ENCODE peak calls at places on chromosomes 5 and 9, in four cellular contexts. G is astrocyte of the hippocampus; N is CD8-positive, alpha-beta T cell; O is AG08395. V is an unnamed sample.

GRCh38 chr5:134530375-134531077 is 5.1 kb downstream of the JADE2 start:
- DNase-seq in G (peak), N (no peak), O (no peak), V (no peak)

GRCh38 chr9:105468875-105469274 is 21.0 kb downstream of the FSD1L start:
- DNase-seq in G (no peak), N (no peak), O (no peak), V (no peak)

GRCh38 chr9:134858051-134858841 is 22.4 kb upstream of the FCN2 start:
- DNase-seq in G (peak), N (no peak), O (peak), V (peak)

GRCh38 chr5:135076801-135077200 is 42.8 kb upstream of the PITX1 start:
- DNase-seq in G (no peak), N (no peak), O (no peak), V (no peak)

GRCh38 chr9:71944754-71945409 is 33.4 kb downstream of the C9orf85 start:
- DNase-seq in G (peak), N (no peak), O (no peak), V (no peak)

GRCh38 chr5:133489632-133490031 is 122.7 kb downstream of the FSTL4 start:
- DNase-seq in G (no peak), N (no peak), O (no peak), V (no peak)

GRCh38 chr5:160312960-160313734 is 783 bp upstream of the CCNJL start:
- DNase-seq in G (no peak), N (no peak), O (no peak), V (no peak)

GRCh38 chr9:133460405-133461175 is 812 bp downstream of the CACFD1 start:
- DNase-seq in G (no peak), N (no peak), O (peak), V (peak)

GRCh38 chr5:27124590-27124989 is 86.2 kb upstream of the CDH9 start:
- DNase-seq in G (peak), N (no peak), O (no peak), V (no peak)

GRCh38 chr9:16689352-16689938 is 181.0 kb downstream of the BNC2 start:
- DNase-seq in G (peak), N (no peak), O (no peak), V (peak)

GRCh38 chr5:157986431-157986990 is 127.6 kb upstream of the CLINT1 start:
- DNase-seq in G (no peak), N (no peak), O (no peak), V (no peak)

GRCh38 chr5:107915413-107915812 is 244.7 kb upstream of the EFNA5 start:
- DNase-seq in G (no peak), N (no peak), O (no peak), V (no peak)

GRCh38 chr5:2465383-2465782 is 286.1 kb downstream of the IRX2 start:
- DNase-seq in G (no peak), N (no peak), O (no peak), V (no peak)

GRCh38 chr5:90201923-90202322 is 207.6 kb downstream of the CETN3 start:
- DNase-seq in G (peak), N (no peak), O (no peak), V (peak)

GRCh38 chr5:180034564-180034963 is 37.0 kb downstream of the RNF130 start:
- DNase-seq in G (no peak), N (no peak), O (no peak), V (peak)

GRCh38 chr9:88583901-88584596 is 49.1 kb downstream of the NXNL2 start:
- DNase-seq in G (peak), N (no peak), O (peak), V (peak)

GRCh38 chr5:92519717-92520632 is 1061.0 kb downstream of the NR2F1-AS1 start:
- DNase-seq in G (no peak), N (no peak), O (no peak), V (no peak)

GRCh38 chr5:96278995-96279394 is 154.1 kb downstream of the PCSK1 start:
- DNase-seq in G (no peak), N (no peak), O (no peak), V (no peak)

GRCh38 chr5:141532726-141533125 is 43.8 kb downstream of the PCDHGC5 start:
- DNase-seq in G (no peak), N (no peak), O (no peak), V (no peak)

GRCh38 chr5:4862500-4862899 is 277.6 kb upstream of the ADAMTS16 start:
- DNase-seq in G (peak), N (no peak), O (peak), V (peak)

GRCh38 chr5:145937432-145938250 is 1.3 kb downstream of the SH3RF2 start:
- DNase-seq in G (peak), N (no peak), O (no peak), V (peak)

GRCh38 chr9:32490601-32491000 is 35.4 kb downstream of the RIGI start:
- DNase-seq in G (no peak), N (no peak), O (no peak), V (no peak)

GRCh38 chr5:96214442-96215197 is 218.4 kb downstream of the PCSK1 start:
- DNase-seq in G (no peak), N (no peak), O (no peak), V (no peak)

GRCh38 chr5:67490543-67491321 is 294.1 kb upstream of the CD180 start:
- DNase-seq in G (peak), N (no peak), O (no peak), V (no peak)

GRCh38 chr9:111598730-111599091 is 736 bp downstream of the PTGR1 start:
- DNase-seq in G (peak), N (no peak), O (peak), V (peak)

GRCh38 chr9:94139672-94140417 is 55.6 kb downstream of the PTPDC1 start:
- DNase-seq in G (peak), N (no peak), O (peak), V (peak)

GRCh38 chr9:132008871-132009812 is 70.5 kb downstream of the MED27 start:
- DNase-seq in G (no peak), N (no peak), O (no peak), V (peak)

GRCh38 chr5:170429014-170429413 is 39.8 kb upstream of the KCNMB1 start:
- DNase-seq in G (no peak), N (no peak), O (peak), V (peak)

GRCh38 chr9:72997387-72997995 is 44.6 kb upstream of the ALDH1A1 start:
- DNase-seq in G (no peak), N (no peak), O (no peak), V (no peak)

GRCh38 chr9:18580146-18580545 is 106.2 kb downstream of the ADAMTSL1 start:
- DNase-seq in G (no peak), N (no peak), O (no peak), V (no peak)